ENCODE peak calls at places on chromosomes 11 and 22, in five cellular contexts. Z, F, I, Q and J are unnamed samples.

GRCh38 chr11:114078423-114078822 is 18.9 kb downstream of the ZBTB16 start:
- DNase-seq in Q (no peak), F (no peak), I (no peak), Z (no peak), J (no peak)

GRCh38 chr22:18056161-18056666 is 21.6 kb upstream of the PEX26 start:
- DNase-seq in Q (peak), Z (peak), F (no peak), I (peak), J (peak)

GRCh38 chr11:125258626-125259025 is 94.1 kb downstream of the PKNOX2 start:
- DNase-seq in Z (no peak), F (no peak), Q (no peak), I (no peak), J (no peak)

GRCh38 chr11:104043678-104044239 is 7.3 kb downstream of the DDI1 start:
- DNase-seq in I (peak), Z (no peak), Q (peak), F (no peak), J (no peak)

GRCh38 chr11:23961503-23962338 is 535.1 kb upstream of the LUZP2 start:
- DNase-seq in Q (no peak), Z (no peak), I (no peak), F (no peak), J (no peak)

GRCh38 chr11:44977493-44977984 is 26.9 kb upstream of the TP53I11 start:
- DNase-seq in Z (peak), Q (peak), I (no peak), F (peak), J (no peak)

GRCh38 chr11:122189259-122189658 is 73.2 kb upstream of the BLID start:
- DNase-seq in Z (peak), I (peak), F (peak), Q (peak), J (peak)

GRCh38 chr22:25627271-25627848 is 62.9 kb downstream of the GRK3 start:
- DNase-seq in I (peak), Z (peak), F (no peak), Q (no peak), J (peak)

GRCh38 chr22:38098410-38099249 is 11.9 kb downstream of the BAIAP2L2 start:
- DNase-seq in Q (peak), I (no peak), F (no peak), Z (peak), J (no peak)

GRCh38 chr22:24471570-24471969 is 23.6 kb upstream of the UPB1 start:
- DNase-seq in Q (peak), I (peak), F (no peak), Z (no peak), J (no peak)

GRCh38 chr22:48488149-48488551 is 1339.5 kb downstream of the BRD1 start:
- DNase-seq in Q (no peak), Z (no peak), F (no peak), I (no peak), J (no peak)

GRCh38 chr11:119055901-119056300 is 1.1 kb downstream of the HYOU1 start:
- DNase-seq in I (peak), Q (peak), F (peak), Z (peak), J (peak)

GRCh38 chr11:12695878-12696277 is 21.7 kb downstream of the TEAD1 start:
- DNase-seq in Q (no peak), Z (no peak), I (no peak), F (no peak), J (no peak)

GRCh38 chr11:33646629-33647028 is 54.0 kb downstream of the C11orf91 start:
- DNase-seq in F (no peak), Z (no peak), I (no peak), Q (no peak), J (no peak)

GRCh38 chr11:70725786-70726185 is 327.5 kb downstream of the CTTN start:
- DNase-seq in Q (no peak), Z (no peak), I (no peak), F (no peak), J (no peak)

GRCh38 chr22:46251266-46251665 is 1.2 kb upstream of the CDPF1 start:
- DNase-seq in F (no peak), I (no peak), Q (no peak), Z (no peak), J (no peak)

GRCh38 chr11:125903753-125904659 is at the start of gene DDX25:
- DNase-seq in I (no peak), F (no peak), Z (no peak), Q (no peak), J (peak)

GRCh38 chr11:113552271-113552670 is 77.1 kb upstream of the DRD2 start:
- DNase-seq in Z (no peak), Q (no peak), I (no peak), F (no peak), J (no peak)

GRCh38 chr11:130403301-130403804 is 25.1 kb downstream of the ADAMTS8 start:
- DNase-seq in I (peak), Z (peak), Q (peak), F (no peak), J (peak)

GRCh38 chr11:88175004-88175706 is at the start of gene RAB38:
- DNase-seq in F (no peak), Q (peak), I (peak), Z (peak), J (peak)

GRCh38 chr11:66466225-66467033 is at the start of gene PELI3:
- DNase-seq in F (peak), Z (peak), I (peak), Q (peak), J (peak)

GRCh38 chr11:66468691-66469090 is 2.0 kb downstream of the PELI3 start:
- DNase-seq in F (no peak), Q (no peak), I (no peak), Z (no peak), J (no peak)

GRCh38 chr11:66465371-66466224 is 1.1 kb upstream of the PELI3 start:
- DNase-seq in Z (no peak), F (no peak), Q (no peak), I (no peak), J (no peak)

GRCh38 chr11:66467756-66468155 is 1.1 kb downstream of the PELI3 start:
- DNase-seq in Q (peak), Z (no peak), I (no peak), F (no peak), J (no peak)

GRCh38 chr11:66467034-66467659 is 442 bp downstream of the PELI3 start:
- DNase-seq in Z (peak), F (peak), Q (peak), I (peak), J (no peak)
- TF ChIP-seq CTCF in Z (peak), F (peak), Q (peak), I (peak), J (no peak)

DNA sequence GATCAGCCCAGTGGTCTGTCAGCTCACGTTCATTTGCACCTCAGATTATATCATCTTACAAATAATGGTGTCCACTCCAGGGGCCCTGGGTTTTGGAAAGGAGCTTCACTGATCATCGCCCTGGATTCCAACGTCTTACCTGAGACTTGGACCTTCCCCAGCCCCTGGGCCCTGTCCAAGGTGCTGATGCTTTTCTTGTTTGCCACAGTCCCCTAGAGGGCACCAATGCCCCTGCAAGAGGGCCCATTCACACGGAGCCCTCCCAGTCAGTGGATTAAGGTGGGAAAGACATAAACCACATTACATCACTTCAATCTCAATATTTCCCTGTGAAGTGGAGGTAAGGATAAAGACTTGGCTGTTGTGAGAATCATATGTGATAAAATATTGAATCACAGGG is 167.2 kb downstream of the BUD13 start:
- DNase-seq in Z (peak), Q (peak), I (peak), F (no peak), J (peak)
- TF ChIP-seq CTCF in Z (peak), Q (peak), I (peak), F (peak), J (peak)

GRCh38 chr11:64663656-64664055 is 59.3 kb downstream of the NRXN2 start:
- DNase-seq in Q (no peak), I (no peak), Z (no peak), F (no peak), J (no peak)

GRCh38 chr11:64665381-64665780 is 57.6 kb downstream of the NRXN2 start:
- DNase-seq in Q (no peak), Z (no peak), F (no peak), I (no peak), J (no peak)

GRCh38 chr11:64670975-64671374 is 52.0 kb downstream of the NRXN2 start:
- DNase-seq in F (no peak), Z (no peak), Q (no peak), I (no peak), J (no peak)

GRCh38 chr11:64672875-64673274 is 50.1 kb downstream of the NRXN2 start:
- DNase-seq in Q (no peak), F (no peak), I (no peak), Z (no peak), J (no peak)

GRCh38 chr11:64667154-64667745 is 55.7 kb downstream of the NRXN2 start:
- DNase-seq in I (no peak), Z (no peak), Q (no peak), F (no peak), J (no peak)
- TF ChIP-seq CTCF in I (no peak), Z (no peak), Q (no peak), F (no peak), J (no peak)

GRCh38 chr11:135075740-135076139 is 663.7 kb upstream of the B3GAT1 start:
- DNase-seq in Z (peak), Q (peak), I (peak), F (no peak), J (no peak)
- TF ChIP-seq CTCF in Z (peak), Q (peak), I (peak), F (no peak), J (peak)

GRCh38 chr11:69402251-69402892 is 79.1 kb upstream of the LINC01488 start:
- DNase-seq in Q (peak), F (no peak), I (no peak), Z (no peak), J (peak)
- TF ChIP-seq CTCF in Q (no peak), F (no peak), I (no peak), Z (no peak), J (no peak)

DNA sequence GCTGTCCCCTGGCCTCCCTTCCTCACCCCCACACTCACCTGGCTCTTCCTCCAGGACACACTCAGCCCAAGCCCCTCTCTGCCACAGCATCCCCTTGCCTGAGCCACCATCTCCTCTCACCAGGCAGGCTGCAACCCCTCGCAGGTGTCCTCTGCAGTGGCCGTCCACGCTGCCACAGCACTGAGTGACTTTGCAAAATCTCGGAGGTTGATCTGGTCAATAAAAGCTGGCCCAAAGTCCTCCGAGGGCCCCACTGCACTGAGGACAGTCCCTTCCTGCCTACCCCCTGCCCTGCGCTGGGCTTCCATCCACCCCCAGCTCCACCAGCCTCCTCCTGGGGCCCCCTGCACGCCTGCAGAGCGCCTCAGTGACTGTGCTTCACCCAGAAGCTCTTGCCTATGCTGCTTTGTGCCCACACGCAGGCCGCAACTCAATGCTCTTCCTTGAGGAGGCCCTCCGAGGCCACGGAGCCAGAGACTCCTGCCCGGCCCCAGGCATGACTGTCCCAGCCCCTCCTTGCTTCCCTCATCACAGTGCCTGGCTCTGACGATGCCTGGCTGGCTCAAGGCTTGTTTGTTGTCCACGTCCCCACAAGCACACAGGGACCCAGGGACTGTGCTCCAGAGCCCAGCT is 30.8 kb upstream of the SLC22A12 start:
- DNase-seq in Q (no peak), I (no peak), F (no peak), Z (no peak), J (no peak)
- TF ChIP-seq CTCF in Q (no peak), I (no peak), F (no peak), Z (no peak), J (no peak)